ENCODE peak calls at places on chromosomes 16 and 17, in seven cellular contexts. Y is lower leg skin, A is colonic mucosa, E is dorsolateral prefrontal cortex, W is body of pancreas, T is left ventricle myocardium inferior, X is cardiac fibroblast. B is an unnamed sample.

GRCh38 chr17:2709173-2709661 is 2.3 kb downstream of the CLUH start:
- DNase-seq in Y (peak), A (peak), E (no peak), W (peak), T (no peak), X (no peak), B (peak)

GRCh38 chr17:34673516-34673915 is 94.1 kb downstream of the TMEM132E start:
- DNase-seq in Y (no peak), A (no peak), E (no peak), W (no peak), T (no peak), X (no peak), B (no peak)

GRCh38 chr17:82239926-82240505 is 11.2 kb downstream of the SLC16A3 start:
- DNase-seq in Y (no peak), A (no peak), E (peak), W (no peak), T (no peak), X (peak), B (no peak)

GRCh38 chr16:85543536-85543935 is 69.6 kb upstream of the GSE1 start:
- DNase-seq in Y (no peak), A (no peak), E (no peak), W (no peak), T (no peak), X (no peak), B (no peak)

GRCh38 chr17:37342589-37342988 is 33.2 kb upstream of the C17orf78 start:
- DNase-seq in Y (no peak), A (no peak), E (no peak), W (no peak), T (no peak), X (no peak), B (no peak)

GRCh38 chr16:4105848-4106247 is 10.4 kb downstream of the ADCY9 start:
- DNase-seq in Y (no peak), A (no peak), E (no peak), W (no peak), T (no peak), X (no peak), B (no peak)

GRCh38 chr17:35188111-35188510 is 6.1 kb downstream of the SLC35G3 start:
- DNase-seq in Y (no peak), A (no peak), E (no peak), W (no peak), T (no peak), X (no peak), B (no peak)

GRCh38 chr16:75385507-75386152 is 47.7 kb downstream of the CFDP1 start:
- DNase-seq in Y (no peak), A (no peak), E (no peak), W (peak), T (no peak), X (peak), B (peak)

GRCh38 chr17:34721326-34721725 is 141.9 kb downstream of the TMEM132E start:
- DNase-seq in Y (no peak), A (no peak), E (no peak), W (peak), T (no peak), X (no peak), B (no peak)

GRCh38 chr16:65579050-65579449 is 457.2 kb upstream of the CDH11 start:
- DNase-seq in Y (no peak), A (no peak), E (no peak), W (no peak), T (no peak), X (no peak), B (no peak)

GRCh38 chr16:9050102-9050830 is 41.2 kb upstream of the HAPSTR1 start:
- DNase-seq in Y (no peak), A (no peak), E (no peak), W (no peak), T (no peak), X (peak), B (no peak)

GRCh38 chr17:77233635-77234334 is 93.0 kb downstream of the SEC14L1 start:
- DNase-seq in Y (no peak), A (no peak), E (no peak), W (no peak), T (no peak), X (peak), B (peak)

GRCh38 chr16:8044796-8045195 is 545.5 kb downstream of the TMEM114 start:
- DNase-seq in Y (no peak), A (no peak), E (no peak), W (no peak), T (no peak), X (no peak), B (no peak)

GRCh38 chr16:27471661-27472060 is 69.7 kb downstream of the IL21R start:
- DNase-seq in Y (no peak), A (no peak), E (no peak), W (no peak), T (no peak), X (no peak), B (no peak)

GRCh38 chr16:68227183-68227793 is 8.6 kb downstream of the ESRP2 start:
- DNase-seq in Y (no peak), A (no peak), E (no peak), W (no peak), T (no peak), X (no peak), B (no peak)

GRCh38 chr17:78986048-78986648 is 6.4 kb upstream of the LGALS3BP start:
- DNase-seq in Y (no peak), A (peak), E (no peak), W (peak), T (no peak), X (peak), B (peak)

GRCh38 chr17:2170023-2170422 is 115.1 kb downstream of the HIC1 start:
- DNase-seq in Y (no peak), A (no peak), E (no peak), W (no peak), T (no peak), X (no peak), B (no peak)

GRCh38 chr17:33012522-33013033 is 20.9 kb downstream of the SPACA3 start:
- DNase-seq in Y (peak), A (no peak), E (no peak), W (no peak), T (no peak), X (peak), B (peak)

GRCh38 chr16:78750611-78751010 is 651.2 kb downstream of the WWOX start:
- DNase-seq in Y (no peak), A (no peak), E (no peak), W (no peak), T (no peak), X (no peak), B (no peak)

GRCh38 chr17:80959330-80960036 is 32.2 kb upstream of the CHMP6 start:
- DNase-seq in Y (peak), A (peak), E (no peak), W (peak), T (peak), X (peak), B (peak)

GRCh38 chr16:14495213-14496046 is 134.6 kb downstream of the PARN start:
- DNase-seq in Y (no peak), A (no peak), E (no peak), W (no peak), T (no peak), X (no peak), B (no peak)
- TF ChIP-seq CTCF in Y (no peak), A (no peak), E (no peak), W (no peak), T (no peak), X (no peak), B (no peak)

GRCh38 chr16:11784048-11784780 is 12.8 kb downstream of the ZC3H7A start:
- DNase-seq in Y (no peak), A (no peak), E (no peak), W (no peak), T (no peak), X (no peak), B (peak)
- H3K4me3 ChIP-seq in Y (no peak), A (no peak), E (no peak), W (no peak), T (peak), X (no peak), B (no peak)

DNA sequence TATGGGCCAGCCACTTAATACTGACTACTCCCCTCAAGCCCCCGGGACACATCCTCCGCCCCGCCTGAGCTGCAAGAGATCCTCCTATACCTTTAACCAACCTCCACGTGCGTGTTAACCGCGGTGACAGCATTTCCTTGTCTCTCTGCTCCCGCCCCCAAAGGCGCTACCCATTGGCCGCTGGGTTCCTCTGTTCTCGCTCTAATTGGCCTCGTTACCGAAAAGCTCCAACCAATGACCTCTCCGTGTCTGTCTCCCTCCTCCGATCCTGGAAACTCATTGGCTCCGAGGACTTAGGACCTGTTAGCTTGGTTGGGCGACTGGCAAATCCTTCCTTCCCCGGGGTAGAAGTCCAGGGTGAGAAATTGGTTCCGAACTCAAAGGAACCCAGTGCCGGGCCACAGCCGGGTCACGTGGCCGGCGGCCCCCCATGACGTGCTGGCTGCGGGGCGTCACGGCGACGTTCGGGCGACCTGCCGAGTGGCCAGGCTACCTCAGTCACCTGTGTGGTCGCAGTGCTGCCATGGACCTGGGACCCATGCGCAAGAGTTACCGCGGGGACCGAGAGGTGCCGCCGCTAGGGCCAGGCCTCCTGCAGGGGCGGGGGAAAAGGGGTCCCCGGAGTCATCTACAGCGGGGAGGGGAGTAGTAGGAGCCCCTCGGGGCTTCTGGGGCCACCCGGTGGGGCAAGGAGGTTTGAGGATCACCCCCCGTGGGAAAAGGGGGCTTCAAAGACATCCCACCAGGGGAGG is at the start of gene PNPO:
- DNase-seq in Y (peak), A (peak), E (peak), W (peak), T (peak), X (peak), B (peak)
- TF ChIP-seq CTCF in Y (peak), A (no peak), E (peak), W (peak), T (no peak), X (no peak), B (peak)

GRCh38 chr17:28879886-28880571 is 17.5 kb downstream of the FLOT2 start:
- DNase-seq in Y (no peak), A (no peak), E (no peak), W (no peak), T (no peak), X (no peak), B (no peak)
- H3K4me3 ChIP-seq in Y (no peak), A (no peak), E (no peak), W (no peak), T (no peak), X (no peak), B (no peak)

B was measured in fibroblast of the aortic adventitia.